ENCODE peak calls at places on chromosomes 16 and 17, in seven cellular contexts. One of them, this sample, is unnamed.

GRCh38 chr16:2026461-2027023 is at the start of gene NHERF2:
- DNase-seq in GM19239: no peak
- DNase-seq in NCI-H1694: no peak
- DNase-seq in cardiac muscle cell: peak; percentile 31
- DNase-seq in NCI-H1092 treated with DMSO at 0.1 percent for 48 hours: peak; percentile 21
- DNase-seq in iPS-NIHi11: peak; percentile 84
- DNase-seq in fibroblast of mammary gland: no peak
- DNase-seq in this sample: peak; percentile 40

GRCh38 chr17:77097772-77098171 is 43.0 kb upstream of the SEC14L1 start:
- DNase-seq in NCI-H1694: no peak
- DNase-seq in GM19239: no peak
- DNase-seq in cardiac muscle cell: no peak
- DNase-seq in fibroblast of mammary gland: no peak
- DNase-seq in iPS-NIHi11: no peak
- DNase-seq in NCI-H1092 treated with DMSO at 0.1 percent for 48 hours: no peak
- DNase-seq in this sample: no peak

GRCh38 chr17:83099570-83100181 is 20.3 kb downstream of the METRNL start:
- DNase-seq in NCI-H1694: no peak
- DNase-seq in GM19239: no peak
- DNase-seq in cardiac muscle cell: peak; percentile 42
- DNase-seq in iPS-NIHi11: no peak
- DNase-seq in fibroblast of mammary gland: no peak
- DNase-seq in NCI-H1092 treated with DMSO at 0.1 percent for 48 hours: peak; percentile 14
- DNase-seq in this sample: peak; percentile 51

GRCh38 chr17:47735536-47736011 is 2.5 kb downstream of the TBX21 start:
- DNase-seq in NCI-H1694: no peak
- DNase-seq in GM19239: peak; percentile 65
- DNase-seq in fibroblast of mammary gland: no peak
- DNase-seq in cardiac muscle cell: no peak
- DNase-seq in iPS-NIHi11: peak; percentile 2
- DNase-seq in NCI-H1092 treated with DMSO at 0.1 percent for 48 hours: no peak
- DNase-seq in this sample: no peak

GRCh38 chr17:57747221-57748017 is 2.3 kb upstream of the CCDC182 start:
- DNase-seq in fibroblast of mammary gland: peak; percentile 69
- DNase-seq in GM19239: peak; percentile 44
- DNase-seq in cardiac muscle cell: peak; percentile 78
- DNase-seq in iPS-NIHi11: peak; percentile 71
- DNase-seq in NCI-H1694: peak; percentile 82
- DNase-seq in NCI-H1092 treated with DMSO at 0.1 percent for 48 hours: peak; percentile 82
- DNase-seq in this sample: peak; percentile 76

GRCh38 chr17:38658741-38659345 is 15.9 kb downstream of the EPOP start:
- DNase-seq in iPS-NIHi11: no peak
- DNase-seq in fibroblast of mammary gland: no peak
- DNase-seq in NCI-H1694: no peak
- DNase-seq in NCI-H1092 treated with DMSO at 0.1 percent for 48 hours: peak; percentile 46
- DNase-seq in GM19239: no peak
- DNase-seq in cardiac muscle cell: no peak
- DNase-seq in this sample: no peak

GRCh38 chr17:80861892-80862291 is 129.7 kb upstream of the CHMP6 start:
- DNase-seq in NCI-H1694: peak; percentile 80
- DNase-seq in cardiac muscle cell: peak; percentile 10
- DNase-seq in iPS-NIHi11: no peak
- DNase-seq in GM19239: no peak
- DNase-seq in fibroblast of mammary gland: peak; percentile 42
- DNase-seq in NCI-H1092 treated with DMSO at 0.1 percent for 48 hours: no peak
- DNase-seq in this sample: peak; percentile 61

GRCh38 chr17:57986841-57987581 is 1.0 kb downstream of the VEZF1 start:
- DNase-seq in NCI-H1694: no peak
- DNase-seq in NCI-H1092 treated with DMSO at 0.1 percent for 48 hours: no peak
- DNase-seq in iPS-NIHi11: peak; percentile 65
- DNase-seq in cardiac muscle cell: peak; percentile 78
- DNase-seq in fibroblast of mammary gland: peak; percentile 82
- DNase-seq in GM19239: no peak
- DNase-seq in this sample: peak; percentile 91

GRCh38 chr16:3659200-3659599 is 4.7 kb downstream of the DNASE1 start:
- DNase-seq in cardiac muscle cell: peak; percentile 80
- DNase-seq in NCI-H1092 treated with DMSO at 0.1 percent for 48 hours: no peak
- DNase-seq in fibroblast of mammary gland: peak; percentile 37
- DNase-seq in NCI-H1694: no peak
- DNase-seq in iPS-NIHi11: no peak
- DNase-seq in GM19239: no peak
- DNase-seq in this sample: no peak

GRCh38 chr16:27436065-27436464 is 34.1 kb downstream of the IL21R start:
- DNase-seq in NCI-H1694: no peak
- DNase-seq in fibroblast of mammary gland: no peak
- DNase-seq in NCI-H1092 treated with DMSO at 0.1 percent for 48 hours: no peak
- DNase-seq in cardiac muscle cell: no peak
- DNase-seq in iPS-NIHi11: no peak
- DNase-seq in GM19239: no peak
- DNase-seq in this sample: no peak

GRCh38 chr16:56669840-56670639 is 426 bp downstream of the MT1H start:
- DNase-seq in iPS-NIHi11: no peak
- DNase-seq in NCI-H1092 treated with DMSO at 0.1 percent for 48 hours: no peak
- DNase-seq in GM19239: no peak
- DNase-seq in NCI-H1694: no peak
- DNase-seq in fibroblast of mammary gland: no peak
- DNase-seq in cardiac muscle cell: no peak
- DNase-seq in this sample: no peak

GRCh38 chr16:67246081-67246944 is 968 bp downstream of the FHOD1 start:
- DNase-seq in NCI-H1092 treated with DMSO at 0.1 percent for 48 hours: no peak
- DNase-seq in cardiac muscle cell: peak; percentile 94
- DNase-seq in GM19239: no peak
- DNase-seq in NCI-H1694: peak; percentile 31
- DNase-seq in iPS-NIHi11: peak; percentile 81
- DNase-seq in fibroblast of mammary gland: peak; percentile 90
- DNase-seq in this sample: peak; percentile 85

GRCh38 chr17:78585231-78585630 is 8.0 kb upstream of the DNAH17 start:
- DNase-seq in fibroblast of mammary gland: no peak
- DNase-seq in NCI-H1092 treated with DMSO at 0.1 percent for 48 hours: no peak
- DNase-seq in iPS-NIHi11: no peak
- DNase-seq in NCI-H1694: no peak
- DNase-seq in GM19239: no peak
- DNase-seq in cardiac muscle cell: no peak
- DNase-seq in this sample: no peak

This sample was measured in ELR.